ENCODE peak calls at places on chromosomes 7 and 10, in eight cellular contexts. G is stimulated activated CD4-positive, alpha-beta T cell treated with anti-CD3 and anti-CD28 coated beads, Interleukin-15, amount 100 ng/mL, for 1 hour; S is dermis blood vessel endothelial cell; O is Kasumi-1; R is GM13977; L is HCT116; Y is stimulated activated CD8-positive, alpha-beta memory T cell treated with anti-CD3 and anti-CD28 coated beads, Interleukin-15, amount 100 ng/mL, for 4 hours; X is naive thymus-derived CD8-positive, alpha-beta T cell. B is an unnamed sample.
A peak's percentile ranks its signal among the peaks of the same experiment; 100 is the strongest.

GRCh38 chr10:20004087-20004523 is 187.9 kb downstream of the PLXDC2 start:
- DNase-seq in G (no peak), O (peak; percentile 60), S (no peak), Y (no peak), L (no peak), R (no peak), X (no peak), B (no peak)

GRCh38 chr10:5659702-5660528 is 6.5 kb downstream of the ASB13 start:
- DNase-seq in L (peak; percentile 8), X (no peak), R (peak; percentile 40), Y (no peak), G (no peak), O (peak; percentile 74), S (peak; percentile 13), B (no peak)

GRCh38 chr10:114685456-114685855 is 27.4 kb upstream of the ABLIM1 start:
- DNase-seq in S (peak; percentile 47), L (no peak), R (no peak), Y (no peak), O (no peak), G (no peak), X (no peak), B (no peak)

GRCh38 chr7:87345962-87346371 is 503 bp downstream of the CROT start:
- DNase-seq in R (peak; percentile 12), X (no peak), G (no peak), O (peak; percentile 22), L (no peak), Y (no peak), S (no peak), B (no peak)

GRCh38 chr10:29851241-29851640 is 208.1 kb downstream of the JCAD start:
- DNase-seq in R (no peak), L (no peak), G (no peak), O (no peak), S (peak; percentile 62), X (no peak), Y (no peak), B (no peak)

GRCh38 chr7:36261019-36261754 is 108.1 kb downstream of the EEPD1 start:
- DNase-seq in S (no peak), R (peak; percentile 49), L (no peak), O (no peak), Y (no peak), X (no peak), G (no peak), B (no peak)

GRCh38 chr7:120725376-120726039 is 132.4 kb downstream of the TSPAN12 start:
- DNase-seq in G (no peak), Y (no peak), R (peak; percentile 14), L (peak; percentile 43), O (peak; percentile 55), S (peak; percentile 44), X (no peak), B (peak; percentile 39)

GRCh38 chr10:122999347-122999746 is 9.2 kb downstream of the IKZF5 start:
- DNase-seq in L (no peak), Y (no peak), G (no peak), O (no peak), S (no peak), X (no peak), R (no peak), B (no peak)

GRCh38 chr10:79072041-79072441 is 3.3 kb downstream of the ZMIZ1 start:
- DNase-seq in R (no peak), L (no peak), S (peak; percentile 30), G (no peak), Y (no peak), X (no peak), O (no peak), B (no peak)